ENCODE peak calls at places on chromosomes 12 and 14, in six cellular contexts. H is HS-5; M is ELR; C is stimulated activated CD4-positive, alpha-beta T cell treated with anti-CD3 and anti-CD28 coated beads, TNF-alpha, amount 100 ng/mL, for 4 hours; O is effector memory CD8-positive, alpha-beta T cell; A is PC-9. I is an unnamed sample.

GRCh38 chr12:69933115-69933552 is 108.1 kb downstream of the MYRFL start:
- DNase-seq in H (no peak), M (no peak), C (no peak), O (no peak), A (no peak), I (no peak)

GRCh38 chr14:37623971-37624370 is 28.5 kb downstream of the TTC6 start:
- DNase-seq in H (no peak), M (no peak), C (no peak), O (no peak), A (no peak), I (no peak)

GRCh38 chr14:50060871-50061663 is 55.3 kb downstream of the VCPKMT start:
- DNase-seq in H (peak; percentile 77), M (peak; percentile 96), C (no peak), O (peak; percentile 29), A (peak; percentile 77), I (peak; percentile 94)

GRCh38 chr12:21656931-21657335 is 709 bp downstream of the LDHB start:
- DNase-seq in H (no peak), M (peak; percentile 61), C (no peak), O (peak; percentile 17), A (no peak), I (peak; percentile 75)

GRCh38 chr14:76456200-76456599 is 80.3 kb downstream of the ESRRB start:
- DNase-seq in H (peak; percentile 0), M (peak; percentile 50), C (no peak), O (no peak), A (no peak), I (peak; percentile 39)

GRCh38 chr14:67704484-67705089 is 2.9 kb downstream of the RDH12 start:
- DNase-seq in H (peak; percentile 22), M (peak; percentile 71), C (no peak), O (peak; percentile 45), A (peak; percentile 66), I (peak; percentile 65)

GRCh38 chr14:62604524-62604923 is 440.7 kb downstream of the KCNH5 start:
- DNase-seq in H (no peak), M (no peak), C (no peak), O (no peak), A (no peak), I (no peak)

GRCh38 chr14:70909788-70910614 is 2.7 kb downstream of the PCNX1 start:
- DNase-seq in H (no peak), M (peak; percentile 42), C (no peak), O (no peak), A (no peak), I (peak; percentile 54)

GRCh38 chr12:122190842-122191668 is 8.1 kb downstream of the LRRC43 start:
- DNase-seq in H (no peak), M (peak; percentile 74), C (peak; percentile 41), O (peak; percentile 82), A (peak; percentile 57), I (peak; percentile 68)

GRCh38 chr12:91127751-91128150 is 16.5 kb upstream of the LUM start:
- DNase-seq in H (no peak), M (peak; percentile 54), C (no peak), O (no peak), A (no peak), I (peak; percentile 65)